ENCODE peak calls at places on chromosomes 16 and 17, in seven cellular contexts. U is T-helper 2 cell, G is bronchial epithelial cell, T is MCF 10A, L is G401, O is HFFc6, C is fibroblast of pulmonary artery. A is an unnamed sample.

GRCh38 chr17:19002805-19003542 is 1.6 kb downstream of the FAM83G start:
- DNase-seq in U (no peak), C (peak; percentile 22), O (peak; percentile 38), G (peak; percentile 60), L (no peak), T (peak; percentile 20), A (peak; percentile 69)

GRCh38 chr17:61399131-61400057 is at the start of gene TBX2:
- DNase-seq in U (no peak), G (no peak), C (peak; percentile 86), L (peak; percentile 50), O (peak; percentile 93), T (peak; percentile 88), A (peak; percentile 91)

GRCh38 chr17:77163521-77164280 is 22.9 kb downstream of the SEC14L1 start:
- DNase-seq in L (peak; percentile 43), O (no peak), G (no peak), U (no peak), C (no peak), T (no peak), A (no peak)

GRCh38 chr17:82497483-82498405 is 21.8 kb upstream of the FOXK2 start:
- DNase-seq in U (no peak), L (peak; percentile 55), G (peak; percentile 39), C (peak; percentile 38), O (peak; percentile 56), T (peak; percentile 22), A (peak; percentile 35)

GRCh38 chr16:87647431-87648185 is 45.3 kb downstream of the JPH3 start:
- DNase-seq in G (no peak), U (no peak), T (no peak), O (no peak), L (no peak), C (no peak), A (no peak)

GRCh38 chr17:47286198-47286914 is 32.7 kb downstream of the ITGB3 start:
- DNase-seq in U (no peak), G (peak; percentile 17), L (no peak), T (no peak), O (no peak), C (no peak), A (peak; percentile 73)

GRCh38 chr17:6574689-6575595 is 18.6 kb upstream of the PITPNM3 start:
- DNase-seq in O (peak; percentile 71), U (no peak), T (peak; percentile 73), C (peak; percentile 65), G (peak; percentile 55), L (peak; percentile 69), A (peak; percentile 68)

GRCh38 chr17:43356999-43357398 is 41.8 kb upstream of the ARL4D start:
- DNase-seq in T (peak; percentile 95), C (peak; percentile 91), G (peak; percentile 93), L (no peak), U (no peak), O (peak; percentile 96), A (peak; percentile 91)

GRCh38 chr16:67664871-67665270 is 1.7 kb downstream of the ENKD1 start:
- DNase-seq in U (no peak), T (no peak), C (no peak), O (no peak), L (no peak), G (no peak), A (no peak)

GRCh38 chr16:54287018-54287757 is 601 bp upstream of the IRX3 start:
- DNase-seq in O (no peak), U (no peak), L (no peak), T (no peak), G (no peak), C (no peak), A (no peak)

GRCh38 chr17:81018044-81018802 is 16.7 kb upstream of the BAIAP2 start:
- DNase-seq in L (peak; percentile 38), O (peak; percentile 26), G (peak; percentile 33), C (peak; percentile 43), T (no peak), U (no peak), A (peak; percentile 72)

GRCh38 chr16:66344533-66345145 is 21.9 kb upstream of the CDH5 start:
- DNase-seq in O (peak; percentile 28), L (peak; percentile 51), T (peak; percentile 61), C (peak; percentile 67), U (no peak), G (peak; percentile 50), A (peak; percentile 68)

GRCh38 chr16:4987580-4988374 is 29.6 kb downstream of the SEC14L5 start:
- DNase-seq in C (no peak), T (no peak), O (no peak), L (no peak), U (no peak), G (no peak), A (no peak)

GRCh38 chr17:62781356-62781755 is 26.8 kb downstream of the MARCHF10 start:
- DNase-seq in O (no peak), G (no peak), T (peak; percentile 69), C (peak; percentile 57), U (no peak), L (no peak), A (peak; percentile 69)

A was measured in choroid plexus epithelial cell.